ENCODE peak calls at places on chromosomes 13 and 19, in ten cellular contexts. I is AG09319; P is activated CD4-positive, alpha-beta T cell treated with anti-CD3 and anti-CD28 coated beads for 48 hours; Q is HEK293T; F is activated CD8-positive, alpha-beta memory T cell treated with anti-CD3 and anti-CD28 coated beads for 1 hour; X is EL; D is osteocyte; Z is RPMI8226; S is stimulated activated CD8-positive, alpha-beta memory T cell treated with anti-CD3 and anti-CD28 coated beads, Interleukin-4, amount 100 ng/mL, for 24 hours; H is brain microvascular endothelial cell. C is an unnamed sample.

GRCh38 chr19:39409886-39410619 is 2.4 kb upstream of the PLEKHG2 start:
- DNase-seq in F (no peak), H (peak), I (no peak), S (peak), X (peak), Q (no peak), D (peak), P (peak), Z (peak), C (peak)

GRCh38 chr13:54029226-54029625 is 1000.6 kb downstream of the OLFM4 start:
- DNase-seq in I (no peak), X (no peak), P (no peak), Z (no peak), F (no peak), H (no peak), S (no peak), Q (peak), D (no peak), C (no peak)

GRCh38 chr19:10848208-10848843 is at the start of gene C19orf38:
- DNase-seq in F (no peak), S (no peak), X (no peak), D (no peak), I (no peak), Z (no peak), H (no peak), P (peak), Q (no peak), C (no peak)

GRCh38 chr19:53102701-53103140 is 501 bp downstream of the ZNF160 start:
- DNase-seq in Q (no peak), X (peak), P (peak), D (peak), H (peak), I (no peak), Z (peak), F (no peak), S (no peak), C (peak)

GRCh38 chr19:31235806-31236205 is 113.4 kb downstream of the TSHZ3 start:
- DNase-seq in S (no peak), H (no peak), X (no peak), F (no peak), Z (no peak), D (no peak), I (no peak), P (no peak), Q (no peak), C (no peak)

GRCh38 chr19:42122691-42123607 is 9.3 kb downstream of the POU2F2 start:
- DNase-seq in Q (no peak), D (no peak), I (no peak), P (peak), S (peak), Z (no peak), H (no peak), F (peak), X (no peak), C (no peak)

GRCh38 chr13:80742027-80742426 is 401.1 kb upstream of the SPRY2 start:
- DNase-seq in F (no peak), I (no peak), X (no peak), P (no peak), D (no peak), S (no peak), Z (no peak), H (no peak), Q (no peak), C (no peak)

GRCh38 chr19:10294368-10294697 is 4.6 kb downstream of the ICAM5 start:
- DNase-seq in X (no peak), S (no peak), F (no peak), P (peak), H (no peak), D (peak), I (no peak), Z (no peak), Q (no peak), C (no peak)

GRCh38 chr19:44590245-44591059 is 22.9 kb upstream of the IGSF23 start:
- DNase-seq in Z (no peak), Q (no peak), X (no peak), I (no peak), S (no peak), P (no peak), H (no peak), F (no peak), D (no peak), C (no peak)

GRCh38 chr19:33953023-33953422 is 156.4 kb downstream of the KCTD15 start:
- DNase-seq in P (no peak), F (no peak), X (no peak), Q (no peak), D (peak), H (no peak), S (no peak), I (no peak), Z (no peak), C (no peak)

GRCh38 chr19:41755328-41755913 is at the start of gene CEACAM6:
- DNase-seq in F (no peak), Z (no peak), I (no peak), H (no peak), S (no peak), X (no peak), Q (no peak), P (no peak), D (no peak), C (no peak)

GRCh38 chr13:38661276-38661675 is 25.6 kb upstream of the FREM2 start:
- DNase-seq in Q (no peak), P (no peak), Z (no peak), X (no peak), D (no peak), H (no peak), F (no peak), I (no peak), S (no peak), C (no peak)

GRCh38 chr13:20856650-20857049 is 45.9 kb downstream of the XPO4 start:
- DNase-seq in I (no peak), F (no peak), S (no peak), P (no peak), X (no peak), Q (no peak), D (no peak), Z (no peak), H (no peak), C (no peak)

GRCh38 chr13:33191425-33192221 is 93.9 kb downstream of the STARD13 start:
- DNase-seq in P (no peak), H (no peak), I (no peak), F (no peak), Q (no peak), Z (no peak), X (no peak), D (no peak), S (no peak), C (no peak)

GRCh38 chr19:47657719-47658118 is 48.8 kb downstream of the BICRA start:
- DNase-seq in H (no peak), Z (no peak), F (no peak), I (no peak), P (no peak), X (no peak), D (no peak), S (no peak), Q (no peak), C (no peak)

GRCh38 chr19:57642396-57643046 is 9.6 kb downstream of the ZNF211 start:
- DNase-seq in I (no peak), H (no peak), Z (no peak), D (peak), P (no peak), Q (no peak), F (no peak), X (no peak), S (no peak), C (no peak)

GRCh38 chr13:94667190-94667589 is 45.2 kb downstream of the SOX21 start:
- DNase-seq in F (no peak), S (no peak), H (no peak), D (no peak), X (no peak), I (no peak), Z (no peak), Q (no peak), P (peak), C (no peak)

GRCh38 chr19:37654525-37654832 is 786 bp downstream of the ZFP30 start:
- DNase-seq in P (no peak), S (no peak), Q (no peak), Z (no peak), I (no peak), D (no peak), X (peak), H (peak), F (no peak), C (no peak)

C was measured in upper lobe of right lung.